ENCODE peak calls at places on chromosomes 2 and 18, in ten cellular contexts. F is sigmoid colon, Y is K562, G is A549, U is stomach, D is transverse colon, C is upper lobe of left lung, S is H1, Q is tibial nerve, P is ovary. M is an unnamed sample.

GRCh38 chr18:14769381-14769780 is 21.4 kb downstream of the ANKRD30B start:
- DNase-seq in F (no peak), Y (no peak), G (no peak), U (no peak), D (no peak), C (no peak), S (no peak), Q (no peak), P (no peak), M (no peak)

GRCh38 chr2:180656455-180656847 is 324.0 kb upstream of the UBE2E3 start:
- DNase-seq in F (no peak), Y (no peak), G (peak; percentile 36), U (no peak), D (no peak), C (no peak), S (no peak), Q (no peak), P (no peak), M (no peak)

GRCh38 chr2:67397143-67397986 is at the start of gene ETAA1:
- DNase-seq in F (peak; percentile 97), Y (peak; percentile 98), G (peak; percentile 95), U (peak; percentile 93), D (peak; percentile 95), C (peak; percentile 99), S (peak; percentile 93), Q (peak; percentile 93), P (peak; percentile 95), M (peak; percentile 96)

GRCh38 chr18:8706981-8707940 is 1.9 kb downstream of the MTCL1 start:
- DNase-seq in F (peak; percentile 87), Y (no peak), G (no peak), U (peak; percentile 59), D (no peak), C (peak; percentile 88), S (peak; percentile 82), Q (peak; percentile 33), P (peak; percentile 51), M (peak; percentile 70)

GRCh38 chr2:128581849-128582244 is 263.2 kb upstream of the HS6ST1 start:
- DNase-seq in F (no peak), Y (no peak), G (no peak), U (no peak), D (no peak), C (no peak), S (no peak), Q (no peak), P (no peak), M (no peak)

GRCh38 chr2:164812378-164812777 is 29.2 kb downstream of the COBLL1 start:
- DNase-seq in F (no peak), Y (no peak), G (no peak), U (no peak), D (no peak), C (no peak), S (no peak), Q (no peak), P (no peak), M (no peak)

GRCh38 chr2:196160101-196160500 is 11.3 kb downstream of the STK17B start:
- DNase-seq in F (no peak), Y (peak; percentile 25), G (no peak), U (no peak), D (peak; percentile 62), C (no peak), S (no peak), Q (peak; percentile 62), P (no peak), M (no peak)

GRCh38 chr18:50158866-50159653 is 35.9 kb downstream of the MYO5B start:
- DNase-seq in F (no peak), Y (no peak), G (no peak), U (no peak), D (peak; percentile 33), C (no peak), S (no peak), Q (no peak), P (no peak), M (no peak)

GRCh38 chr2:121479882-121480522 is 50.7 kb upstream of the RNU4ATAC start:
- DNase-seq in F (no peak), Y (no peak), G (no peak), U (peak; percentile 67), D (peak; percentile 68), C (no peak), S (peak; percentile 58), Q (no peak), P (no peak), M (no peak)

GRCh38 chr2:1721706-1722483 is 22.4 kb downstream of the PXDN start:
- DNase-seq in F (peak; percentile 68), Y (no peak), G (no peak), U (no peak), D (no peak), C (no peak), S (no peak), Q (no peak), P (no peak), M (no peak)

GRCh38 chr2:64359892-64360657 is 93.9 kb upstream of the LGALSL start:
- DNase-seq in F (peak; percentile 90), Y (peak; percentile 31), G (peak; percentile 82), U (peak; percentile 86), D (peak; percentile 84), C (no peak), S (no peak), Q (peak; percentile 55), P (peak; percentile 23), M (peak; percentile 87)

DNA sequence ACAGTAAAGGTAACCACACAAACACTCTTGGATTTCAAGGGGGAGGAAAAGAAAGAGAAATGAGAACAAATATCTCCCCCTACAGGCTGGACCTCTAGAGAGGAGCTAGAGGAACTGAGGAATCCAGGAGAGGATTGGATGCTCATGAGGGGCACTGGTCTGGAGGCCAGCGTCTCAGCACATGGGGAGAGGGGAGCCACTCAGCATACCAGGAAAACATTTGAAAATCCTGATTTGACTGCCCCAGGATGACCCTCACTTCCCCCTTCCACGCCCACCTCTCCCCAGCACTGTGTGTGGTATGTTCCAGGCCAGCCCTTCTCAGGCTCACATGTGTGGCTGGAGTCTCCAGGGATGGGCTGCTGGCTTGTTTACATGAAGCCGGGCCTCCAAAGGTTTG is 396.8 kb upstream of the ID2 start:
- DNase-seq in F (no peak), Y (no peak), G (no peak), U (no peak), D (no peak), C (no peak), S (no peak), Q (no peak), P (no peak), M (no peak)
- TF ChIP-seq CTCF in F (no peak), Y (peak; percentile 39), G (no peak), U (no peak), D (no peak), C (no peak), S (peak; percentile 56), Q (no peak), P (no peak), M (no peak)

GRCh38 chr2:152513681-152514080 is 178.7 kb downstream of the FMNL2 start:
- DNase-seq in F (no peak), Y (no peak), G (peak; percentile 29), U (no peak), D (no peak), C (no peak), S (no peak), Q (no peak), P (peak; percentile 39), M (no peak)
- TF ChIP-seq EP300 in F (no peak), Y (no peak), G (peak; percentile 38), U (no peak), D (no peak), C (no peak), S (no peak), Q (no peak), P (no peak), M (no peak)

GRCh38 chr18:46260016-46260878 is 156.1 kb downstream of the HAUS1 start:
- DNase-seq in F (no peak), Y (no peak), G (no peak), U (no peak), D (no peak), C (no peak), S (no peak), Q (no peak), P (no peak), M (no peak)

GRCh38 chr18:46261799-46262198 is 157.6 kb downstream of the HAUS1 start:
- DNase-seq in F (no peak), Y (no peak), G (no peak), U (no peak), D (no peak), C (no peak), S (no peak), Q (no peak), P (no peak), M (no peak)

GRCh38 chr18:46264255-46264654 is 160.1 kb downstream of the HAUS1 start:
- DNase-seq in F (no peak), Y (peak; percentile 13), G (peak; percentile 2), U (no peak), D (no peak), C (no peak), S (no peak), Q (no peak), P (no peak), M (no peak)

GRCh38 chr18:46262856-46263255 is 158.7 kb downstream of the HAUS1 start:
- DNase-seq in F (no peak), Y (no peak), G (no peak), U (no peak), D (no peak), C (no peak), S (no peak), Q (no peak), P (no peak), M (no peak)

GRCh38 chr18:46260879-46261143 is 156.6 kb downstream of the HAUS1 start:
- DNase-seq in F (no peak), Y (no peak), G (no peak), U (no peak), D (no peak), C (no peak), S (no peak), Q (no peak), P (no peak), M (no peak)
- H3K4me1 ChIP-seq in F (peaks cover 31% of the 10 kb centered on the region), Y (peaks cover 10% of the 10 kb centered on the region), G (no peaks in the 10 kb centered on the region), U (no peaks in the 10 kb centered on the region), D (peaks cover 12% of the 10 kb centered on the region), C (peaks cover 12% of the 10 kb centered on the region), S (peaks cover 11% of the 10 kb centered on the region), Q (peaks cover 4% of the 10 kb centered on the region), P (peaks cover 3% of the 10 kb centered on the region), M (peaks cover 15% of the 10 kb centered on the region)

GRCh38 chr2:134897932-134898331 is 20.7 kb upstream of the CCNT2 start:
- DNase-seq in F (no peak), Y (no peak), G (no peak), U (no peak), D (no peak), C (no peak), S (no peak), Q (no peak), P (no peak), M (no peak)
- TF ChIP-seq CTCF in F (no peak), Y (peak; percentile 56), G (peak; percentile 55), U (peak; percentile 26), D (no peak), C (peak; percentile 11), S (no peak), Q (no peak), P (no peak), M (no peak)

GRCh38 chr2:173934895-173935294 is 30.3 kb downstream of the SP3 start:
- DNase-seq in F (no peak), Y (no peak), G (no peak), U (no peak), D (no peak), C (no peak), S (no peak), Q (no peak), P (no peak), M (no peak)
- TF ChIP-seq EP300 in F (no peak), Y (no peak), G (no peak), U (no peak), D (no peak), C (no peak), S (no peak), Q (no peak), P (no peak), M (no peak)

M was measured in suprapubic skin.